ENCODE peak calls at places on chromosomes 12 and 14, in ten cellular contexts. K, U, P, H, F, D, Q, L, G and R are unnamed samples.

GRCh38 chr14:75928587-75929230 is 53.1 kb downstream of the TGFB3 start:
- DNase-seq in K (peak), U (no peak), P (no peak), H (no peak), F (peak), D (no peak), Q (no peak), L (no peak), G (no peak), R (no peak)

GRCh38 chr12:106632797-106633450 is 50.1 kb downstream of the RFX4 start:
- DNase-seq in K (no peak), U (no peak), P (no peak), H (no peak), F (no peak), D (no peak), Q (no peak), L (no peak), G (no peak), R (no peak)

GRCh38 chr14:101102875-101103274 is 199.4 kb upstream of the RTL1 start:
- DNase-seq in K (no peak), U (no peak), P (no peak), H (no peak), F (no peak), D (no peak), Q (no peak), L (no peak), G (no peak), R (no peak)

GRCh38 chr14:101601603-101602465 is 40.5 kb downstream of the DIO3 start:
- DNase-seq in K (no peak), U (no peak), P (peak), H (peak), F (no peak), D (no peak), Q (no peak), L (no peak), G (no peak), R (no peak)

GRCh38 chr12:10366875-10367274 is 23.0 kb downstream of the KLRK1 start:
- DNase-seq in K (peak), U (no peak), P (no peak), H (no peak), F (peak), D (no peak), Q (peak), L (no peak), G (no peak), R (no peak)

GRCh38 chr14:75018684-75019083 is 16.0 kb downstream of the EIF2B2 start:
- DNase-seq in K (no peak), U (no peak), P (no peak), H (no peak), F (no peak), D (no peak), Q (no peak), L (no peak), G (no peak), R (no peak)

GRCh38 chr12:6424008-6424347 is 20.8 kb upstream of the CD27 start:
- DNase-seq in K (no peak), U (no peak), P (no peak), H (no peak), F (no peak), D (no peak), Q (no peak), L (no peak), G (no peak), R (no peak)

GRCh38 chr12:59375633-59376032 is 220.2 kb upstream of the SLC16A7 start:
- DNase-seq in K (no peak), U (no peak), P (no peak), H (no peak), F (no peak), D (no peak), Q (no peak), L (no peak), G (no peak), R (no peak)

GRCh38 chr12:104974626-104975290 is 11.4 kb upstream of the NOPCHAP1 start:
- DNase-seq in K (peak), U (no peak), P (no peak), H (no peak), F (no peak), D (no peak), Q (peak), L (no peak), G (no peak), R (no peak)

GRCh38 chr12:26317942-26318565 is 122.7 kb downstream of the SSPN start:
- DNase-seq in K (peak), U (no peak), P (no peak), H (no peak), F (peak), D (no peak), Q (no peak), L (no peak), G (no peak), R (no peak)

GRCh38 chr12:81128930-81129554 is 51.2 kb downstream of the ACSS3 start:
- DNase-seq in K (peak), U (no peak), P (no peak), H (no peak), F (peak), D (peak), Q (peak), L (peak), G (peak), R (peak)

GRCh38 chr12:21678959-21679358 is 21.3 kb upstream of the LDHB start:
- DNase-seq in K (no peak), U (no peak), P (no peak), H (no peak), F (no peak), D (no peak), Q (no peak), L (no peak), G (no peak), R (no peak)

GRCh38 chr14:36229262-36229661 is 52.7 kb upstream of the PTCSC3 start:
- DNase-seq in K (no peak), U (no peak), P (no peak), H (no peak), F (no peak), D (no peak), Q (no peak), L (no peak), G (no peak), R (no peak)

GRCh38 chr14:76500011-76500410 is 124.1 kb downstream of the ESRRB start:
- DNase-seq in K (peak), U (no peak), P (no peak), H (no peak), F (no peak), D (peak), Q (no peak), L (no peak), G (no peak), R (no peak)

DNA sequence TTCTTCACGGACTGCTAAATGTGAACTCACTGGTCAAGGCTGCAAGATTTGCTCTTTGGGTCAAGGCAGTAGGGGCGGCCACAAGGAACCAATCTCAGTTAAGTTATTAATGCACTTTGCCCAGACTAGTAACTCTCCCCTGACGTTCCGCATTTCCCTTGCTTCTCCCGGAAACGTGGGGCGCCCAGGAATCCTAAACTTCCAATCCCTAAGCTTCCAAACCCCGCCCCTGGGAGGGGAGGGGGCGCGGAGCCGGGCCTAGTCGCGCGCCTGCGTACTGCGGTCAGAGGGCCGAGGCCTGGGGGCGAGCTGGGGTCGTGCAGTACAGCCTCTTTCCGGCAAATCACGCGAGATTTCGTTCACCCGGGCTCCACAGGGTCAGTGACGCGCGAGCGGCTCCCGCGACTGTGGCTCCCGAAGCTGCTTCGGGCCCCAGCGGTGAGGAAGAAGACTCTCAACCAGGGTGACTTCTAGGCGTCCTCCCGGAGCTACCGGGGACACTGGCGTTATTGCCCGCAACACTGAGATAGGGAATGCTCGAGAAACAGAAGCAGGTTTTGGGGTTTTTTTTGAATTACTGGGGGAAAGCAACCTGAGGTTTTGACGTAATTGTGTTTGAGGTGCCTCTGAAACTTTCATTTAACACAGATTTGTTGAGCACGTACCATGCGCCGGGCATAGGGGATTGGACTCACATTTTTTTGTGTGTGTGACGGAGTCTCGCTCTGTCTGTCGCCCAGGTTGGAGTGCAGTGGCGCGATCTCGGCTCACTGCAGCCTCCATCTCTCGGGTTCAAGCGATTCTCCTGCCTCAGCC is at the start of gene PTGR2:
- DNase-seq in K (peak), U (peak), P (peak), H (peak), F (peak), D (peak), Q (peak), L (peak), G (peak), R (peak)
- TF ChIP-seq CTCF in K (peak), U (peak), P (peak), H (no peak), F (no peak), D (no peak), Q (no peak), L (no peak), G (no peak), R (peak)

DNA sequence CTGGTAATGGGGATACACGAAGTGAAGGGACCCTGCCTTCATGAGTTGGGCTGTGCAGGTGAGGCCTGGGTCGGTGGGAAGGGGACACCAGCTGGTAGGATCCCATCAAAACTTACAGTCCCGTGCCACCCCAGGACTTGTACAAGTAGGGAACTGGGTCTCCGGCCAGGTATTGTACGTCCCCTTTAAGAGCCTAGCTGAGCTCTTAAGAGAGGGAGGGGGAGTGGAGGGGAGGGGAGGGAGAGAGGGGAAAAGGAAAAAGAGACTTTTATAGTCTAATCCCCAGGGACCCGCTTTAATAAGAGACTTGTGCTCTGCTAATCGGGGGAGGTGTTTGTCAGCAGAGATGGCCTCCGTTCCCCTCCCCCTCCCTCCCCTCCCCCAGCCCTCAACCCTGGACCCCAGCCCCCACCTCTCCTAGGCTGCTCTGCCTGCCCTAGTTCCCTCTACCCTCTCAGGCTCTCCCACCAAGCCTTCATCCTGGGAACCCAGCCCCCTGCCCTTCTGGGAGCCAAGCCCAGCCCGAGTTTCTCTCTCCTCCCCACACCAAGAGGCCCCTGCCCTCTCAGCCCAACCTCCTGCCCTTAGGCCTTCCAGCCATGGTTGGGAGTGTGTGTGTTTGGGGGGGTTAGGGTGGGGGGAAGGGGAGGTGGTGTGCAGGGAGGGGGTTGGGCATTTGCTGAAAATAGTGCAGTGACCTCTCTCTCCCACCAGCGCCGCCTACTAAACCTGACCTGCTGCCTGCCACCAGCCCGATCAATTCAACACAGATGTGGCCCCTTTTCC is 2.6 kb downstream of the GDF11 start:
- DNase-seq in K (no peak), U (no peak), P (no peak), H (no peak), F (peak), D (no peak), Q (peak), L (no peak), G (peak), R (no peak)
- TF ChIP-seq CTCF in K (no peak), U (no peak), P (no peak), H (no peak), F (no peak), D (no peak), Q (no peak), L (no peak), G (no peak), R (no peak)

GRCh38 chr12:46401703-46402102 is 29.1 kb upstream of the SLC38A2 start:
- DNase-seq in K (peak), U (no peak), P (no peak), H (no peak), F (peak), D (no peak), Q (no peak), L (no peak), G (peak), R (no peak)
- TF ChIP-seq CTCF in K (peak), U (no peak), P (no peak), H (peak), F (peak), D (peak), Q (no peak), L (peak), G (peak), R (peak)

GRCh38 chr14:94816113-94816512 is 46.2 kb upstream of the GSC start:
- DNase-seq in K (peak), U (no peak), P (no peak), H (no peak), F (no peak), D (no peak), Q (no peak), L (no peak), G (no peak), R (no peak)
- TF ChIP-seq CTCF in K (peak), U (no peak), P (no peak), H (no peak), F (no peak), D (no peak), Q (no peak), L (no peak), G (no peak), R (no peak)

GRCh38 chr12:12975322-12976077 is 23.5 kb upstream of the GPRC5D start:
- DNase-seq in K (peak), U (no peak), P (peak), H (peak), F (peak), D (no peak), Q (peak), L (no peak), G (peak), R (no peak)
- TF ChIP-seq CTCF in K (peak), U (no peak), P (peak), H (peak), F (peak), D (peak), Q (peak), L (peak), G (peak), R (peak)